ENCODE peak calls at places on chromosomes 5 and 9, in four cellular contexts. S is Peyer's patch, A is trophoblast cell, K is heart right ventricle. F is an unnamed sample.

GRCh38 chr9:38318755-38319495 is 73.6 kb upstream of the ALDH1B1 start:
- DNase-seq in S (no peak), A (no peak), K (no peak), F (peak; percentile 1)

GRCh38 chr9:128246471-128246870 is 29.3 kb downstream of the GOLGA2 start:
- DNase-seq in S (no peak), A (no peak), K (no peak), F (no peak)

GRCh38 chr9:134055981-134056461 is 11.8 kb downstream of the BRD3 start:
- DNase-seq in S (no peak), A (peak; percentile 83), K (peak; percentile 81), F (no peak)

GRCh38 chr5:28215091-28215490 is 1176.7 kb upstream of the CDH9 start:
- DNase-seq in S (no peak), A (peak; percentile 0), K (no peak), F (no peak)

GRCh38 chr5:27125856-27126255 is 87.5 kb upstream of the CDH9 start:
- DNase-seq in S (no peak), A (no peak), K (no peak), F (no peak)

GRCh38 chr5:39476466-39477215 is 51.9 kb upstream of the DAB2 start:
- DNase-seq in S (no peak), A (peak; percentile 73), K (no peak), F (no peak)

GRCh38 chr5:94968507-94969095 is 316.3 kb downstream of the MCTP1 start:
- DNase-seq in S (no peak), A (peak; percentile 86), K (no peak), F (no peak)

GRCh38 chr9:127537792-127538191 is 74.3 kb upstream of the STXBP1 start:
- DNase-seq in S (no peak), A (no peak), K (no peak), F (no peak)

GRCh38 chr5:179599100-179599499 is 24.4 kb downstream of the HNRNPH1 start:
- DNase-seq in S (no peak), A (no peak), K (no peak), F (no peak)

GRCh38 chr5:170121321-170121720 is 15.6 kb downstream of the FOXI1 start:
- DNase-seq in S (no peak), A (no peak), K (no peak), F (no peak)

GRCh38 chr5:128349044-128349629 is 188.9 kb downstream of the FBN2 start:
- DNase-seq in S (no peak), A (no peak), K (no peak), F (no peak)

GRCh38 chr5:71586941-71587708 is at the start of gene MCCC2:
- DNase-seq in S (peak; percentile 99), A (peak; percentile 99), K (peak; percentile 98), F (peak; percentile 95)

GRCh38 chr5:83721878-83722779 is 1.5 kb upstream of the HAPLN1 start:
- DNase-seq in S (no peak), A (peak; percentile 47), K (peak; percentile 46), F (no peak)

GRCh38 chr5:115542076-115542475 is 2.5 kb downstream of the FEM1C start:
- DNase-seq in S (no peak), A (no peak), K (no peak), F (no peak)

GRCh38 chr9:90003046-90003355 is 398.2 kb downstream of the GADD45G start:
- DNase-seq in S (no peak), A (no peak), K (peak; percentile 38), F (no peak)

GRCh38 chr9:95268681-95269080 is 48.8 kb downstream of the FANCC start:
- DNase-seq in S (no peak), A (peak; percentile 2), K (no peak), F (no peak)

GRCh38 chr9:135925496-135926133 is 18.3 kb upstream of the CAMSAP1 start:
- DNase-seq in S (no peak), A (no peak), K (no peak), F (no peak)

GRCh38 chr9:981491-981898 is 5.0 kb downstream of the DMRT3 start:
- DNase-seq in S (no peak), A (no peak), K (no peak), F (no peak)

GRCh38 chr9:121902483-121903135 is 190.5 kb downstream of the TTLL11 start:
- DNase-seq in S (no peak), A (peak; percentile 94), K (no peak), F (no peak)

GRCh38 chr5:168270446-168270845 is 21.0 kb upstream of the WWC1 start:
- DNase-seq in S (no peak), A (peak; percentile 94), K (no peak), F (no peak)

GRCh38 chr9:82271099-82271498 is 282.5 kb downstream of the SPATA31D1 start:
- DNase-seq in S (no peak), A (peak; percentile 17), K (no peak), F (no peak)

GRCh38 chr5:78562719-78563330 is 85.7 kb downstream of the LHFPL2 start:
- DNase-seq in S (no peak), A (no peak), K (no peak), F (no peak)

GRCh38 chr9:127219533-127219932 is 45.0 kb upstream of the GARNL3 start:
- DNase-seq in S (no peak), A (no peak), K (no peak), F (no peak)

GRCh38 chr5:135555530-135555929 is 19.8 kb upstream of the NEUROG1 start:
- DNase-seq in S (no peak), A (no peak), K (no peak), F (no peak)
- H3K27ac ChIP-seq in S (no peak overlapping the region), A (no peak overlapping the region), K (no peak overlapping the region), F (no peak overlapping the region)

DNA sequence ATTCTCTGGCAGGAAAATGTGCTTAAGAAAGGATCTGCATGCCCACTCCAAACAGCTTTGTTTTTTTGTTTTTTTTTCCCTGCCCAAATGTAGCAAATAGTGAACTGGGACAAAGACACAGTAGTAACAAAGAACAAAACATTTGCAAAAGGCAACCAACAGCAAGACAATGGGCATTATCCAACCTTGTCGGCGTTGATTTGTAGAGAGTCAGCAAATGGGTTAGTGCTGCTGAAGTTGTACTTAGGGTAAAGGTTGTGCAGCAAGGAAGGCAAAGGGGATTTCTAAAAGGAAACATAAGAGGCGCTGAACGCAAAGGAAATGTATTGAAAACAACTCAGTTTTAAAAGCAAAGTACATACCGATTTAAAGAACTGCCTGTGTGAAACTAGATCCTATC is 136.2 kb downstream of the MPDZ start:
- DNase-seq in S (no peak), A (no peak), K (no peak), F (no peak)
- H3K4me1 ChIP-seq in S (no peaks in the 10 kb centered on the region), A (peaks cover 4% of the 10 kb centered on the region), K (no peaks in the 10 kb centered on the region), F (no peaks in the 10 kb centered on the region)

DNA sequence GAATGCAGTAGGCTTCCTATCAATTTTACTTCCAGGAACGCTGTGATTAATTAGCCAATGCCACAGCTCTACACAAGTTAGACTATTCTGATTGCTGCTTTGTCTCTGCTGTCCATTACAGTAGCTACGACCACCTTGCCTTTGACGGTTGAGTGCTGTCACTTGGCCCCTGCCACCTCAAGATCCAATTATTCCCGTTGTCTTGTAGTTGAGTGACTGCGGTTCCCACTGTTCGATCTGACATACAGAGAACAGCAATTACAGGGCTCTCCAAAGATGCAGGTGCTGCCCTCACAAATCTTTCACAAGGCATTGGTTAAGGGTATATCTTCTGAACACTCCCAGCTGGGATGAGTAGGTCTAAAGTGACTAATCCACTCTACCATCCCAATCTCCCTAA is 393.4 kb upstream of the KIF2A start:
- DNase-seq in S (no peak), A (no peak), K (no peak), F (no peak)
- H3K27me3 ChIP-seq in S (no peaks in the 10 kb centered on the region), A (no peaks in the 10 kb centered on the region), K (no peaks in the 10 kb centered on the region), F (no peaks in the 10 kb centered on the region)

GRCh38 chr5:141864371-141865370 is 13.5 kb downstream of the PCDH1 start:
- DNase-seq in S (no peak), A (peak; percentile 42), K (no peak), F (no peak)
- H3K27ac ChIP-seq in S (peak overlapping the region; percentile 8), A (no peak overlapping the region), K (no peak overlapping the region), F (no peak overlapping the region)